ENCODE peak calls at places on chromosomes 1 and 21, in seven cellular contexts. D, T, V, J, X, W and K are unnamed samples.

GRCh38 chr1:25530348-25531081 is 12.9 kb upstream of the LDLRAP1 start:
- DNase-seq in D (no peak), T (no peak), V (no peak), J (no peak), X (no peak), W (no peak), K (no peak)

GRCh38 chr1:43799656-43800629 is 92.6 kb downstream of the ST3GAL3 start:
- DNase-seq in D (no peak), T (no peak), V (no peak), J (peak), X (no peak), W (no peak), K (no peak)

GRCh38 chr1:85947223-85947622 is 209.3 kb downstream of the COL24A1 start:
- DNase-seq in D (no peak), T (no peak), V (no peak), J (no peak), X (no peak), W (no peak), K (no peak)

GRCh38 chr1:53125623-53126360 is 16.6 kb downstream of the SLC1A7 start:
- DNase-seq in D (no peak), T (no peak), V (no peak), J (no peak), X (no peak), W (no peak), K (no peak)

GRCh38 chr21:41703857-41704501 is 62.9 kb downstream of the RIPK4 start:
- DNase-seq in D (no peak), T (no peak), V (no peak), J (no peak), X (peak), W (no peak), K (no peak)

GRCh38 chr1:18941221-18942141 is 15.0 kb downstream of the IFFO2 start:
- DNase-seq in D (peak), T (no peak), V (no peak), J (peak), X (peak), W (no peak), K (no peak)

GRCh38 chr1:159831696-159832225 is 5.1 kb downstream of the SLAMF8 start:
- DNase-seq in D (no peak), T (no peak), V (no peak), J (peak), X (peak), W (no peak), K (no peak)

GRCh38 chr1:26697978-26698849 is 2.4 kb downstream of the ARID1A start:
- DNase-seq in D (peak), T (no peak), V (peak), J (peak), X (peak), W (peak), K (peak)

GRCh38 chr1:109914587-109915240 is 4.1 kb downstream of the CSF1 start:
- DNase-seq in D (peak), T (no peak), V (no peak), J (no peak), X (no peak), W (no peak), K (no peak)

GRCh38 chr1:9891207-9891606 is 18.9 kb downstream of the CTNNBIP1 start:
- DNase-seq in D (no peak), T (no peak), V (no peak), J (peak), X (peak), W (no peak), K (no peak)

GRCh38 chr1:15432327-15432726 is 5.9 kb upstream of the CTRC start:
- DNase-seq in D (no peak), T (no peak), V (no peak), J (no peak), X (no peak), W (no peak), K (no peak)

GRCh38 chr1:182173791-182174190 is 112.3 kb upstream of the ZNF648 start:
- DNase-seq in D (peak), T (no peak), V (no peak), J (no peak), X (no peak), W (no peak), K (no peak)

GRCh38 chr1:42939216-42939615 is 19.5 kb downstream of the SLC2A1 start:
- DNase-seq in D (no peak), T (no peak), V (no peak), J (no peak), X (no peak), W (no peak), K (no peak)

GRCh38 chr1:215044151-215044550 is 38.4 kb upstream of the KCNK2 start:
- DNase-seq in D (no peak), T (no peak), V (no peak), J (no peak), X (no peak), W (no peak), K (no peak)

GRCh38 chr1:14598498-14599172 is at the start of gene KAZN:
- DNase-seq in D (peak), T (no peak), V (no peak), J (peak), X (peak), W (no peak), K (no peak)

GRCh38 chr1:119687391-119688079 is 24.2 kb upstream of the PHGDH start:
- DNase-seq in D (no peak), T (no peak), V (no peak), J (no peak), X (no peak), W (no peak), K (no peak)

GRCh38 chr1:76919123-76919522 is 51.8 kb downstream of the ST6GALNAC5 start:
- DNase-seq in D (no peak), T (no peak), V (no peak), J (peak), X (no peak), W (no peak), K (no peak)

GRCh38 chr1:166089804-166090203 is 77.0 kb downstream of the FAM78B start:
- DNase-seq in D (no peak), T (no peak), V (no peak), J (no peak), X (no peak), W (no peak), K (no peak)

GRCh38 chr21:29938968-29939858 is 583 bp downstream of the GRIK1 start:
- DNase-seq in D (no peak), T (no peak), V (no peak), J (peak), X (peak), W (no peak), K (no peak)

GRCh38 chr21:21039624-21040023 is 41.4 kb downstream of the NCAM2 start:
- DNase-seq in D (no peak), T (no peak), V (no peak), J (no peak), X (no peak), W (no peak), K (no peak)

GRCh38 chr1:242206994-242207393 is 208.1 kb upstream of the MAP1LC3C start:
- DNase-seq in D (no peak), T (no peak), V (no peak), J (no peak), X (no peak), W (no peak), K (no peak)

GRCh38 chr21:43921602-43921978 is 56.6 kb downstream of the AGPAT3 start:
- DNase-seq in D (no peak), T (peak), V (no peak), J (peak), X (peak), W (no peak), K (no peak)